ENCODE peak calls at places on chromosome 6, in seven cellular contexts. One of them, this sample, is unnamed.
A peak's percentile ranks its signal among the peaks of the same experiment; 100 is the strongest.

GRCh38 chr6:68313911-68314310 is 321.2 kb upstream of the ADGRB3 start:
- ATAC-seq in heart right ventricle: no peak
- ATAC-seq in naive thymus-derived CD4-positive, alpha-beta T cell: no peak
- ATAC-seq in right cardiac atrium: no peak
- ATAC-seq in activated CD8-positive, alpha-beta memory T cell treated with anti-CD3 and anti-CD28 coated beads, Interleukin-2, amount 10 ng/mL, durations not matched to agents 7 days and 5 days: no peak
- ATAC-seq in activated naive CD8-positive, alpha-beta T cell treated with anti-CD3 and anti-CD28 coated beads, Interleukin-2, amount 50 U/mL, for 24 hours: no peak
- ATAC-seq in T-cell: no peak
- ATAC-seq in this sample: no peak

GRCh38 chr6:46262928-46263708 is 92.3 kb upstream of the ENPP5 start:
- ATAC-seq in heart right ventricle: no peak
- ATAC-seq in naive thymus-derived CD4-positive, alpha-beta T cell: no peak
- ATAC-seq in right cardiac atrium: no peak
- ATAC-seq in activated CD8-positive, alpha-beta memory T cell treated with anti-CD3 and anti-CD28 coated beads, Interleukin-2, amount 10 ng/mL, durations not matched to agents 7 days and 5 days: no peak
- ATAC-seq in activated naive CD8-positive, alpha-beta T cell treated with anti-CD3 and anti-CD28 coated beads, Interleukin-2, amount 50 U/mL, for 24 hours: no peak
- ATAC-seq in T-cell: no peak
- ATAC-seq in this sample: no peak

GRCh38 chr6:72760130-72760793 is 138.4 kb downstream of the KCNQ5 start:
- ATAC-seq in heart right ventricle: no peak
- ATAC-seq in naive thymus-derived CD4-positive, alpha-beta T cell: no peak
- ATAC-seq in right cardiac atrium: peak; percentile 31
- ATAC-seq in activated CD8-positive, alpha-beta memory T cell treated with anti-CD3 and anti-CD28 coated beads, Interleukin-2, amount 10 ng/mL, durations not matched to agents 7 days and 5 days: no peak
- ATAC-seq in activated naive CD8-positive, alpha-beta T cell treated with anti-CD3 and anti-CD28 coated beads, Interleukin-2, amount 50 U/mL, for 24 hours: no peak
- ATAC-seq in T-cell: no peak
- ATAC-seq in this sample: no peak

GRCh38 chr6:152595507-152595906 is 41.7 kb downstream of the SYNE1 start:
- ATAC-seq in heart right ventricle: no peak
- ATAC-seq in naive thymus-derived CD4-positive, alpha-beta T cell: no peak
- ATAC-seq in right cardiac atrium: no peak
- ATAC-seq in activated CD8-positive, alpha-beta memory T cell treated with anti-CD3 and anti-CD28 coated beads, Interleukin-2, amount 10 ng/mL, durations not matched to agents 7 days and 5 days: no peak
- ATAC-seq in activated naive CD8-positive, alpha-beta T cell treated with anti-CD3 and anti-CD28 coated beads, Interleukin-2, amount 50 U/mL, for 24 hours: no peak
- ATAC-seq in T-cell: no peak
- ATAC-seq in this sample: no peak

GRCh38 chr6:116424001-116424400 is 37.2 kb upstream of the CALHM6 start:
- ATAC-seq in heart right ventricle: no peak
- ATAC-seq in naive thymus-derived CD4-positive, alpha-beta T cell: no peak
- ATAC-seq in right cardiac atrium: no peak
- ATAC-seq in activated CD8-positive, alpha-beta memory T cell treated with anti-CD3 and anti-CD28 coated beads, Interleukin-2, amount 10 ng/mL, durations not matched to agents 7 days and 5 days: no peak
- ATAC-seq in activated naive CD8-positive, alpha-beta T cell treated with anti-CD3 and anti-CD28 coated beads, Interleukin-2, amount 50 U/mL, for 24 hours: no peak
- ATAC-seq in T-cell: no peak
- ATAC-seq in this sample: no peak

GRCh38 chr6:64505312-64505711 is 869.7 kb downstream of the PHF3 start:
- ATAC-seq in heart right ventricle: no peak
- ATAC-seq in naive thymus-derived CD4-positive, alpha-beta T cell: no peak
- ATAC-seq in right cardiac atrium: no peak
- ATAC-seq in activated CD8-positive, alpha-beta memory T cell treated with anti-CD3 and anti-CD28 coated beads, Interleukin-2, amount 10 ng/mL, durations not matched to agents 7 days and 5 days: no peak
- ATAC-seq in activated naive CD8-positive, alpha-beta T cell treated with anti-CD3 and anti-CD28 coated beads, Interleukin-2, amount 50 U/mL, for 24 hours: no peak
- ATAC-seq in T-cell: no peak
- ATAC-seq in this sample: no peak

GRCh38 chr6:137659871-137660270 is 165.7 kb upstream of the OLIG3 start:
- ATAC-seq in heart right ventricle: no peak
- ATAC-seq in naive thymus-derived CD4-positive, alpha-beta T cell: no peak
- ATAC-seq in right cardiac atrium: no peak
- ATAC-seq in activated CD8-positive, alpha-beta memory T cell treated with anti-CD3 and anti-CD28 coated beads, Interleukin-2, amount 10 ng/mL, durations not matched to agents 7 days and 5 days: no peak
- ATAC-seq in activated naive CD8-positive, alpha-beta T cell treated with anti-CD3 and anti-CD28 coated beads, Interleukin-2, amount 50 U/mL, for 24 hours: no peak
- ATAC-seq in T-cell: no peak
- ATAC-seq in this sample: no peak

GRCh38 chr6:144150673-144151009 is 324 bp downstream of the STX11 start:
- ATAC-seq in heart right ventricle: peak; percentile 12
- ATAC-seq in naive thymus-derived CD4-positive, alpha-beta T cell: peak; percentile 44
- ATAC-seq in right cardiac atrium: peak; percentile 22
- ATAC-seq in activated CD8-positive, alpha-beta memory T cell treated with anti-CD3 and anti-CD28 coated beads, Interleukin-2, amount 10 ng/mL, durations not matched to agents 7 days and 5 days: peak; percentile 46
- ATAC-seq in activated naive CD8-positive, alpha-beta T cell treated with anti-CD3 and anti-CD28 coated beads, Interleukin-2, amount 50 U/mL, for 24 hours: no peak
- ATAC-seq in T-cell: peak; percentile 64
- ATAC-seq in this sample: peak; percentile 14

GRCh38 chr6:46990031-46990644 is 52.0 kb downstream of the ADGRF1 start:
- ATAC-seq in heart right ventricle: peak; percentile 29
- ATAC-seq in naive thymus-derived CD4-positive, alpha-beta T cell: no peak
- ATAC-seq in right cardiac atrium: peak; percentile 80
- ATAC-seq in activated CD8-positive, alpha-beta memory T cell treated with anti-CD3 and anti-CD28 coated beads, Interleukin-2, amount 10 ng/mL, durations not matched to agents 7 days and 5 days: no peak
- ATAC-seq in activated naive CD8-positive, alpha-beta T cell treated with anti-CD3 and anti-CD28 coated beads, Interleukin-2, amount 50 U/mL, for 24 hours: no peak
- ATAC-seq in T-cell: no peak
- ATAC-seq in this sample: no peak

GRCh38 chr6:155495011-155495768 is 39.6 kb upstream of the NOX3 start:
- ATAC-seq in heart right ventricle: peak; percentile 33
- ATAC-seq in naive thymus-derived CD4-positive, alpha-beta T cell: no peak
- ATAC-seq in right cardiac atrium: peak; percentile 90
- ATAC-seq in activated CD8-positive, alpha-beta memory T cell treated with anti-CD3 and anti-CD28 coated beads, Interleukin-2, amount 10 ng/mL, durations not matched to agents 7 days and 5 days: no peak
- ATAC-seq in activated naive CD8-positive, alpha-beta T cell treated with anti-CD3 and anti-CD28 coated beads, Interleukin-2, amount 50 U/mL, for 24 hours: no peak
- ATAC-seq in T-cell: no peak
- ATAC-seq in this sample: no peak

GRCh38 chr6:114521926-114522325 is 179.1 kb upstream of the HS3ST5 start:
- ATAC-seq in heart right ventricle: no peak
- ATAC-seq in naive thymus-derived CD4-positive, alpha-beta T cell: no peak
- ATAC-seq in right cardiac atrium: no peak
- ATAC-seq in activated CD8-positive, alpha-beta memory T cell treated with anti-CD3 and anti-CD28 coated beads, Interleukin-2, amount 10 ng/mL, durations not matched to agents 7 days and 5 days: no peak
- ATAC-seq in activated naive CD8-positive, alpha-beta T cell treated with anti-CD3 and anti-CD28 coated beads, Interleukin-2, amount 50 U/mL, for 24 hours: no peak
- ATAC-seq in T-cell: no peak
- ATAC-seq in this sample: no peak

GRCh38 chr6:24981385-24981758 is 45.6 kb upstream of the RIPOR2 start:
- ATAC-seq in heart right ventricle: no peak
- ATAC-seq in naive thymus-derived CD4-positive, alpha-beta T cell: no peak
- ATAC-seq in right cardiac atrium: peak; percentile 31
- ATAC-seq in activated CD8-positive, alpha-beta memory T cell treated with anti-CD3 and anti-CD28 coated beads, Interleukin-2, amount 10 ng/mL, durations not matched to agents 7 days and 5 days: no peak
- ATAC-seq in activated naive CD8-positive, alpha-beta T cell treated with anti-CD3 and anti-CD28 coated beads, Interleukin-2, amount 50 U/mL, for 24 hours: no peak
- ATAC-seq in T-cell: no peak
- ATAC-seq in this sample: no peak

GRCh38 chr6:20351529-20351928 is 50.1 kb upstream of the E2F3 start:
- ATAC-seq in heart right ventricle: no peak
- ATAC-seq in naive thymus-derived CD4-positive, alpha-beta T cell: no peak
- ATAC-seq in right cardiac atrium: no peak
- ATAC-seq in activated CD8-positive, alpha-beta memory T cell treated with anti-CD3 and anti-CD28 coated beads, Interleukin-2, amount 10 ng/mL, durations not matched to agents 7 days and 5 days: no peak
- ATAC-seq in activated naive CD8-positive, alpha-beta T cell treated with anti-CD3 and anti-CD28 coated beads, Interleukin-2, amount 50 U/mL, for 24 hours: no peak
- ATAC-seq in T-cell: no peak
- ATAC-seq in this sample: no peak

GRCh38 chr6:15335385-15335784 is 89.5 kb downstream of the JARID2 start:
- ATAC-seq in heart right ventricle: no peak
- ATAC-seq in naive thymus-derived CD4-positive, alpha-beta T cell: no peak
- ATAC-seq in right cardiac atrium: no peak
- ATAC-seq in activated CD8-positive, alpha-beta memory T cell treated with anti-CD3 and anti-CD28 coated beads, Interleukin-2, amount 10 ng/mL, durations not matched to agents 7 days and 5 days: no peak
- ATAC-seq in activated naive CD8-positive, alpha-beta T cell treated with anti-CD3 and anti-CD28 coated beads, Interleukin-2, amount 50 U/mL, for 24 hours: no peak
- ATAC-seq in T-cell: no peak
- ATAC-seq in this sample: no peak

GRCh38 chr6:12749531-12750379 is 33.2 kb downstream of the PHACTR1 start:
- ATAC-seq in heart right ventricle: no peak
- ATAC-seq in naive thymus-derived CD4-positive, alpha-beta T cell: no peak
- ATAC-seq in right cardiac atrium: no peak
- ATAC-seq in activated CD8-positive, alpha-beta memory T cell treated with anti-CD3 and anti-CD28 coated beads, Interleukin-2, amount 10 ng/mL, durations not matched to agents 7 days and 5 days: no peak
- ATAC-seq in activated naive CD8-positive, alpha-beta T cell treated with anti-CD3 and anti-CD28 coated beads, Interleukin-2, amount 50 U/mL, for 24 hours: peak; percentile 20
- ATAC-seq in T-cell: no peak
- ATAC-seq in this sample: no peak

GRCh38 chr6:131244942-131245341 is 109.7 kb downstream of the AKAP7 start:
- ATAC-seq in heart right ventricle: no peak
- ATAC-seq in naive thymus-derived CD4-positive, alpha-beta T cell: no peak
- ATAC-seq in right cardiac atrium: no peak
- ATAC-seq in activated CD8-positive, alpha-beta memory T cell treated with anti-CD3 and anti-CD28 coated beads, Interleukin-2, amount 10 ng/mL, durations not matched to agents 7 days and 5 days: peak; percentile 58
- ATAC-seq in activated naive CD8-positive, alpha-beta T cell treated with anti-CD3 and anti-CD28 coated beads, Interleukin-2, amount 50 U/mL, for 24 hours: no peak
- ATAC-seq in T-cell: no peak
- ATAC-seq in this sample: no peak

GRCh38 chr6:24902782-24903181 is 33.0 kb downstream of the RIPOR2 start:
- ATAC-seq in heart right ventricle: no peak
- ATAC-seq in naive thymus-derived CD4-positive, alpha-beta T cell: no peak
- ATAC-seq in right cardiac atrium: no peak
- ATAC-seq in activated CD8-positive, alpha-beta memory T cell treated with anti-CD3 and anti-CD28 coated beads, Interleukin-2, amount 10 ng/mL, durations not matched to agents 7 days and 5 days: no peak
- ATAC-seq in activated naive CD8-positive, alpha-beta T cell treated with anti-CD3 and anti-CD28 coated beads, Interleukin-2, amount 50 U/mL, for 24 hours: no peak
- ATAC-seq in T-cell: no peak
- ATAC-seq in this sample: no peak

GRCh38 chr6:10583509-10583908 is 62.4 kb downstream of the GCNT2 start:
- ATAC-seq in heart right ventricle: no peak
- ATAC-seq in naive thymus-derived CD4-positive, alpha-beta T cell: no peak
- ATAC-seq in right cardiac atrium: no peak
- ATAC-seq in activated CD8-positive, alpha-beta memory T cell treated with anti-CD3 and anti-CD28 coated beads, Interleukin-2, amount 10 ng/mL, durations not matched to agents 7 days and 5 days: peak; percentile 27
- ATAC-seq in activated naive CD8-positive, alpha-beta T cell treated with anti-CD3 and anti-CD28 coated beads, Interleukin-2, amount 50 U/mL, for 24 hours: no peak
- ATAC-seq in T-cell: no peak
- ATAC-seq in this sample: no peak

GRCh38 chr6:69973763-69974162 is 107.4 kb downstream of the COL19A1 start:
- ATAC-seq in heart right ventricle: no peak
- ATAC-seq in naive thymus-derived CD4-positive, alpha-beta T cell: no peak
- ATAC-seq in right cardiac atrium: no peak
- ATAC-seq in activated CD8-positive, alpha-beta memory T cell treated with anti-CD3 and anti-CD28 coated beads, Interleukin-2, amount 10 ng/mL, durations not matched to agents 7 days and 5 days: no peak
- ATAC-seq in activated naive CD8-positive, alpha-beta T cell treated with anti-CD3 and anti-CD28 coated beads, Interleukin-2, amount 50 U/mL, for 24 hours: no peak
- ATAC-seq in T-cell: no peak
- ATAC-seq in this sample: no peak

GRCh38 chr6:170178561-170179477 is 112.1 kb downstream of the DLL1 start:
- ATAC-seq in heart right ventricle: no peak
- ATAC-seq in naive thymus-derived CD4-positive, alpha-beta T cell: no peak
- ATAC-seq in right cardiac atrium: peak; percentile 66
- ATAC-seq in activated CD8-positive, alpha-beta memory T cell treated with anti-CD3 and anti-CD28 coated beads, Interleukin-2, amount 10 ng/mL, durations not matched to agents 7 days and 5 days: no peak
- ATAC-seq in activated naive CD8-positive, alpha-beta T cell treated with anti-CD3 and anti-CD28 coated beads, Interleukin-2, amount 50 U/mL, for 24 hours: no peak
- ATAC-seq in T-cell: no peak
- ATAC-seq in this sample: peak; percentile 88

GRCh38 chr6:2733324-2733723 is 17.4 kb downstream of the MYLK4 start:
- ATAC-seq in heart right ventricle: peak; percentile 62
- ATAC-seq in naive thymus-derived CD4-positive, alpha-beta T cell: peak; percentile 94
- ATAC-seq in right cardiac atrium: peak; percentile 63
- ATAC-seq in activated CD8-positive, alpha-beta memory T cell treated with anti-CD3 and anti-CD28 coated beads, Interleukin-2, amount 10 ng/mL, durations not matched to agents 7 days and 5 days: peak; percentile 96
- ATAC-seq in activated naive CD8-positive, alpha-beta T cell treated with anti-CD3 and anti-CD28 coated beads, Interleukin-2, amount 50 U/mL, for 24 hours: peak; percentile 95
- ATAC-seq in T-cell: peak; percentile 64
- ATAC-seq in this sample: peak; percentile 62

GRCh38 chr6:125612400-125612846 is 137.0 kb upstream of the HEY2 start:
- ATAC-seq in heart right ventricle: no peak
- ATAC-seq in naive thymus-derived CD4-positive, alpha-beta T cell: no peak
- ATAC-seq in right cardiac atrium: no peak
- ATAC-seq in activated CD8-positive, alpha-beta memory T cell treated with anti-CD3 and anti-CD28 coated beads, Interleukin-2, amount 10 ng/mL, durations not matched to agents 7 days and 5 days: no peak
- ATAC-seq in activated naive CD8-positive, alpha-beta T cell treated with anti-CD3 and anti-CD28 coated beads, Interleukin-2, amount 50 U/mL, for 24 hours: no peak
- ATAC-seq in T-cell: no peak
- ATAC-seq in this sample: no peak

GRCh38 chr6:129280719-129281118 is 397.8 kb downstream of the LAMA2 start:
- ATAC-seq in heart right ventricle: no peak
- ATAC-seq in naive thymus-derived CD4-positive, alpha-beta T cell: peak; percentile 90
- ATAC-seq in right cardiac atrium: peak; percentile 74
- ATAC-seq in activated CD8-positive, alpha-beta memory T cell treated with anti-CD3 and anti-CD28 coated beads, Interleukin-2, amount 10 ng/mL, durations not matched to agents 7 days and 5 days: peak; percentile 84
- ATAC-seq in activated naive CD8-positive, alpha-beta T cell treated with anti-CD3 and anti-CD28 coated beads, Interleukin-2, amount 50 U/mL, for 24 hours: peak; percentile 94
- ATAC-seq in T-cell: peak; percentile 98
- ATAC-seq in this sample: no peak

GRCh38 chr6:9638861-9639260 is 776.0 kb downstream of the TFAP2A start:
- ATAC-seq in heart right ventricle: no peak
- ATAC-seq in naive thymus-derived CD4-positive, alpha-beta T cell: no peak
- ATAC-seq in right cardiac atrium: no peak
- ATAC-seq in activated CD8-positive, alpha-beta memory T cell treated with anti-CD3 and anti-CD28 coated beads, Interleukin-2, amount 10 ng/mL, durations not matched to agents 7 days and 5 days: no peak
- ATAC-seq in activated naive CD8-positive, alpha-beta T cell treated with anti-CD3 and anti-CD28 coated beads, Interleukin-2, amount 50 U/mL, for 24 hours: no peak
- ATAC-seq in T-cell: no peak
- ATAC-seq in this sample: no peak